ENCODE peak calls at places on chromosomes 7 and 10, in ten cellular contexts. B is heart right ventricle; Y is tibial nerve; F is upper lobe of right lung; J is tibial artery; N is A549; O is stomach; G is SK-N-SH; I is transverse colon; V is CD8-positive, alpha-beta T cell. K is an unnamed sample.

GRCh38 chr7:157490465-157490912 is 153.7 kb downstream of the DNAJB6 start:
- DNase-seq in I (no peak), V (peak; percentile 30), B (no peak), Y (no peak), F (peak; percentile 53), J (no peak), G (no peak), N (peak; percentile 96), O (peak; percentile 24), K (peak; percentile 29)

GRCh38 chr10:96401036-96401435 is 42.2 kb upstream of the OPALIN start:
- DNase-seq in V (no peak), I (no peak), B (no peak), G (no peak), Y (no peak), O (no peak), N (no peak), F (no peak), J (no peak), K (no peak)

GRCh38 chr7:12350971-12351370 is 52.7 kb downstream of the VWDE start:
- DNase-seq in G (no peak), V (no peak), I (no peak), B (no peak), O (no peak), F (no peak), J (no peak), N (no peak), Y (no peak), K (no peak)

GRCh38 chr10:78977761-78978305 is 90.9 kb upstream of the ZMIZ1 start:
- DNase-seq in Y (peak; percentile 73), G (no peak), V (no peak), N (peak; percentile 62), J (peak; percentile 77), O (no peak), B (peak; percentile 32), F (peak; percentile 78), I (peak; percentile 19), K (peak; percentile 42)

GRCh38 chr7:107133396-107133795 is 35.4 kb upstream of the HBP1 start:
- DNase-seq in Y (no peak), I (no peak), V (no peak), B (no peak), N (no peak), F (no peak), J (no peak), G (no peak), O (no peak), K (no peak)

GRCh38 chr10:81040947-81041346 is 503.2 kb downstream of the SH2D4B start:
- DNase-seq in I (no peak), V (no peak), N (no peak), Y (no peak), O (no peak), B (no peak), F (no peak), G (no peak), J (no peak), K (no peak)

GRCh38 chr7:9029671-9030070 is 596.3 kb downstream of the NXPH1 start:
- DNase-seq in N (no peak), B (no peak), F (no peak), O (no peak), Y (no peak), V (no peak), G (no peak), I (no peak), J (no peak), K (no peak)

GRCh38 chr10:127834791-127835190 is 58.0 kb downstream of the CLRN3 start:
- DNase-seq in G (no peak), B (no peak), I (no peak), F (no peak), O (no peak), J (no peak), Y (no peak), V (no peak), N (no peak), K (no peak)

GRCh38 chr10:77993612-77994011 is 35.7 kb downstream of the POLR3A start:
- DNase-seq in I (no peak), F (no peak), O (no peak), J (no peak), B (no peak), N (no peak), V (no peak), Y (no peak), G (no peak), K (no peak)

GRCh38 chr10:124138195-124138882 is 44.9 kb upstream of the CHST15 start:
- DNase-seq in J (peak; percentile 60), G (no peak), Y (peak; percentile 39), I (no peak), N (no peak), F (peak; percentile 30), V (no peak), O (no peak), B (no peak), K (no peak)

GRCh38 chr10:79098061-79098460 is 29.3 kb downstream of the ZMIZ1 start:
- DNase-seq in I (no peak), V (no peak), J (no peak), G (no peak), N (no peak), Y (no peak), B (no peak), O (no peak), F (no peak), K (no peak)

GRCh38 chr7:13851756-13852155 is 137.7 kb downstream of the ETV1 start:
- DNase-seq in J (no peak), G (peak; percentile 33), O (no peak), I (no peak), F (no peak), Y (no peak), V (no peak), N (no peak), B (no peak), K (no peak)

GRCh38 chr7:2242541-2243482 is 786 bp downstream of the NUDT1 start:
- DNase-seq in F (no peak), J (no peak), I (peak; percentile 13), V (no peak), N (peak; percentile 33), Y (no peak), B (no peak), G (no peak), O (no peak), K (peak; percentile 44)

GRCh38 chr7:27153526-27153925 is 1.1 kb upstream of the HOXA3 start:
- DNase-seq in I (no peak), B (no peak), Y (no peak), V (no peak), G (peak; percentile 24), F (no peak), J (no peak), N (no peak), O (peak; percentile 9), K (no peak)

GRCh38 chr7:27151945-27152815 is at the start of gene HOXA3:
- DNase-seq in B (no peak), O (peak; percentile 26), J (peak; percentile 78), N (no peak), I (peak; percentile 84), F (peak; percentile 69), G (peak; percentile 54), V (no peak), Y (no peak), K (no peak)

GRCh38 chr7:27154369-27154768 is 2.0 kb upstream of the HOXA3 start:
- DNase-seq in N (no peak), Y (no peak), G (no peak), V (no peak), J (no peak), I (peak; percentile 21), B (no peak), F (no peak), O (peak; percentile 13), K (no peak)

GRCh38 chr7:27151341-27151944 is 940 bp downstream of the HOXA3 start:
- DNase-seq in Y (no peak), I (no peak), J (no peak), G (no peak), N (no peak), O (no peak), F (peak; percentile 64), B (no peak), V (no peak), K (no peak)

DNA sequence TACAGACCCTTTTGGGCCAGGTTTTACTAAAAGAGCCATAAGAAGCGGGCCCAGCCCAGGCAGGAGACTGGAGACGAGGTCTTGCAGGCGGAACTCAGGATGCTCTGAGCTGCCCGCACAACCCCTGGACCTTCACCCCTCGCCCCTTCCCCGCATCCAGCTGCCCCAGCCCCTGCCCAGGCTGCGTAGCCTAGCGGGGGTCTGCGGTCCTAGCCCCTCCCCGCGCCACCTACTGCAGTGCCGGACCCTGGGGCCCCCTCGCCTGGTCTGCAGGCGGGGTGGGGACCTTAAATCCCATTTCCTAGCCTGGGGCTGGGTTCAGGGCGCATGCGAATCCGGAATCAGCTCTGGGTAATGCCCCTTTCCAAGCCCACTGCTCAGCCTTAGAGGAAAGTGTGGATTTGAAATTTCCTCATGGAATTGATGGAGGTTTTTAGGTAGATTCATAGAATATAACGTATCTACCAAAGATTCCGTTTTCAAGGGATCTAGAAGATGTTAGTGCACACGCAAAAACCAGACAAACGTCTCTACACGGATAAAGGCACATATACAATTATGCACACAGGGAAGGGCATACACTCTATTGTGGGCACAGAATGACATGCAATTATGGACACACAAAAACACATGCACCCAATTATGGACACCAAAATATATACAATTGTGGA is 568 bp upstream of the HOXA3 start:
- DNase-seq in O (peak; percentile 5), Y (no peak), N (no peak), F (no peak), B (no peak), J (no peak), I (no peak), G (peak; percentile 43), V (no peak), K (no peak)
- H3K27ac ChIP-seq in O (peak overlapping the region; percentile 83), Y (peak overlapping the region; percentile 88), N (no peak overlapping the region), F (peak overlapping the region; percentile 88), B (no peak overlapping the region), J (peak overlapping the region; percentile 95), I (peak overlapping the region; percentile 98), G (no peak overlapping the region), V (no peak overlapping the region), K (peak overlapping the region; percentile 92)

DNA sequence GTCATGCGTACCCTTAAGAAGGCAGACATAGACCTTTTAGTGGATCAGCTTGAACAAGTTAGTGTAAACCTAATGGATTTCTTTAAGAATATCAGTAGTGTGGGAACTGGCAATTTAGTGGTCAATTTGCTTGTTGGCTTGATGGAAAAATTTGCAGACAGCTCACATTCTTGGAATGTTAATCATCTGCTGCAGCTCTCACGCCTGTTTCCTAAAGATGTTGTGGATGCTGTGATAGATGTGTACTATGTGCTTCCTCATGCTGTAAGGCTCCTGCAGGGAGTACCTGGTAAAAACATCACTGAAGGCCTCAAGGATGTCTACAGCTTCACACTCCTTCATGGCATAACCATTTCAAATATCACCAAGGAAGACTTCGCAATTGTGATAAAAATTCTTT is 103.4 kb downstream of the ABCA13 start:
- DNase-seq in G (no peak), O (no peak), N (no peak), V (no peak), B (no peak), Y (no peak), J (no peak), F (no peak), I (no peak), K (no peak)
- TF ChIP-seq CTCF in G (no peak), O (no peak), N (no peak), V (no peak), B (no peak), Y (no peak), J (no peak), F (no peak), I (no peak), K (no peak)

GRCh38 chr10:133310789-133311188 is 2.1 kb downstream of the ZNF511 start:
- DNase-seq in F (no peak), Y (no peak), G (no peak), O (no peak), J (no peak), I (no peak), V (no peak), B (no peak), N (no peak), K (no peak)
- H3K27ac ChIP-seq in F (no peak overlapping the region), Y (no peak overlapping the region), G (no peak overlapping the region), O (no peak overlapping the region), J (no peak overlapping the region), I (no peak overlapping the region), V (no peak overlapping the region), B (no peak overlapping the region), N (no peak overlapping the region), K (no peak overlapping the region)

GRCh38 chr10:12466701-12467100 is 117.4 kb downstream of the CAMK1D start:
- DNase-seq in V (no peak), Y (no peak), F (no peak), N (peak; percentile 45), O (no peak), G (no peak), B (no peak), I (no peak), J (no peak), K (no peak)
- TF ChIP-seq CTCF in V (no peak), Y (no peak), F (no peak), N (no peak), O (no peak), G (no peak), B (no peak), I (no peak), J (no peak), K (no peak)